ENCODE peak calls at places on chromosomes 11 and 22, in six cellular contexts. L is stimulated activated CD4-positive, alpha-beta T cell treated with anti-CD3 and anti-CD28 coated beads, Interleukin-1b, Interleukin-23, amount 100 ng/mL, for 4 hours; B is activated CD4-positive, CD25-positive, alpha-beta regulatory T cell; X is posterior cingulate gyrus; H is coronary artery; K is sigmoid colon. P is an unnamed sample.

GRCh38 chr22:22235564-22235963 is 9.0 kb upstream of the VPREB1 start:
- DNase-seq in L (peak), B (peak), X (no peak), H (no peak), K (no peak), P (no peak)

GRCh38 chr11:129987950-129988349 is 14.7 kb downstream of the PRDM10 start:
- DNase-seq in L (no peak), B (no peak), X (no peak), H (no peak), K (no peak), P (no peak)

GRCh38 chr11:111347002-111347722 is 31.9 kb downstream of the POU2AF1 start:
- DNase-seq in L (no peak), B (no peak), X (no peak), H (no peak), K (peak), P (no peak)

GRCh38 chr11:1254733-1255132 is 31.9 kb downstream of the MUC5B start:
- DNase-seq in L (no peak), B (no peak), X (no peak), H (no peak), K (no peak), P (no peak)

GRCh38 chr11:34652191-34652958 is 31.5 kb downstream of the EHF start:
- DNase-seq in L (no peak), B (no peak), X (no peak), H (no peak), K (no peak), P (no peak)

GRCh38 chr11:48124880-48125279 is 91.7 kb upstream of the OR4B1 start:
- DNase-seq in L (no peak), B (no peak), X (no peak), H (no peak), K (no peak), P (no peak)

GRCh38 chr11:62005231-62005661 is 37.8 kb upstream of the FTH1 start:
- DNase-seq in L (no peak), B (no peak), X (peak), H (no peak), K (no peak), P (no peak)

GRCh38 chr22:18104566-18104965 is 6.0 kb upstream of the TUBA8 start:
- DNase-seq in L (no peak), B (no peak), X (no peak), H (no peak), K (no peak), P (no peak)

GRCh38 chr22:24482586-24482985 is 12.5 kb upstream of the UPB1 start:
- DNase-seq in L (no peak), B (no peak), X (no peak), H (no peak), K (no peak), P (no peak)

GRCh38 chr22:40728731-40729189 is 49.5 kb downstream of the MCHR1 start:
- DNase-seq in L (peak), B (no peak), X (no peak), H (no peak), K (no peak), P (no peak)

GRCh38 chr11:120520091-120520822 is 8.7 kb downstream of the GRIK4 start:
- DNase-seq in L (no peak), B (no peak), X (peak), H (no peak), K (peak), P (no peak)

GRCh38 chr11:4491878-4492606 is 9.6 kb downstream of the OR52K1 start:
- DNase-seq in L (no peak), B (no peak), X (no peak), H (no peak), K (no peak), P (no peak)

GRCh38 chr11:128323381-128323780 is 264.0 kb downstream of the ETS1 start:
- DNase-seq in L (no peak), B (no peak), X (no peak), H (no peak), K (no peak), P (no peak)

GRCh38 chr22:44570476-44571445 is 72.7 kb upstream of the RTL6 start:
- DNase-seq in L (no peak), B (no peak), X (peak), H (no peak), K (peak), P (peak)

GRCh38 chr11:9273430-9274336 is 8.5 kb upstream of the DENND5A start:
- DNase-seq in L (no peak), B (no peak), X (no peak), H (no peak), K (no peak), P (no peak)

GRCh38 chr11:78938036-78938435 is 363.4 kb upstream of the NARS2 start:
- DNase-seq in L (no peak), B (no peak), X (no peak), H (no peak), K (no peak), P (no peak)

GRCh38 chr11:77346906-77347603 is 45.6 kb upstream of the GDPD4 start:
- DNase-seq in L (no peak), B (no peak), X (no peak), H (no peak), K (no peak), P (no peak)

GRCh38 chr11:134142536-134142935 is 73.7 kb downstream of the JAM3 start:
- DNase-seq in L (no peak), B (no peak), X (no peak), H (no peak), K (no peak), P (no peak)

GRCh38 chr22:20967697-20968201 is 694 bp downstream of the AIFM3 start:
- DNase-seq in L (no peak), B (no peak), X (peak), H (no peak), K (no peak), P (no peak)

GRCh38 chr11:106306942-106307341 is 229.5 kb downstream of the AASDHPPT start:
- DNase-seq in L (no peak), B (no peak), X (no peak), H (no peak), K (no peak), P (no peak)

GRCh38 chr11:597166-597725 is 18.5 kb downstream of the IRF7 start:
- DNase-seq in L (no peak), B (no peak), X (no peak), H (no peak), K (no peak), P (no peak)

GRCh38 chr11:129737535-129738230 is 78.0 kb upstream of the TMEM45B start:
- DNase-seq in L (no peak), B (no peak), X (no peak), H (peak), K (no peak), P (no peak)

GRCh38 chr11:73156114-73156513 is 14.0 kb upstream of the FCHSD2 start:
- DNase-seq in L (no peak), B (no peak), X (no peak), H (peak), K (peak), P (no peak)

GRCh38 chr11:119144825-119145476 is 3.9 kb upstream of the ABCG4 start:
- DNase-seq in L (no peak), B (no peak), X (no peak), H (no peak), K (no peak), P (no peak)

GRCh38 chr11:33930317-33931021 is 38.6 kb upstream of the LMO2 start:
- DNase-seq in L (no peak), B (no peak), X (no peak), H (no peak), K (no peak), P (no peak)

GRCh38 chr22:17773606-17774205 is 563 bp downstream of the BID start:
- DNase-seq in L (peak), B (peak), X (peak), H (no peak), K (peak), P (peak)

GRCh38 chr11:73201249-73201648 is 16.8 kb upstream of the P2RY2 start:
- DNase-seq in L (no peak), B (no peak), X (no peak), H (no peak), K (peak), P (no peak)

GRCh38 chr11:58928691-58929090 is 10.6 kb upstream of the GLYATL1 start:
- DNase-seq in L (no peak), B (no peak), X (no peak), H (no peak), K (no peak), P (no peak)

GRCh38 chr11:8192016-8192895 is 23.4 kb upstream of the RIC3 start:
- DNase-seq in L (peak), B (no peak), X (peak), H (no peak), K (no peak), P (peak)

GRCh38 chr11:2498750-2499149 is 53.9 kb downstream of the KCNQ1 start:
- DNase-seq in L (no peak), B (no peak), X (no peak), H (no peak), K (no peak), P (no peak)

GRCh38 chr11:8326337-8326736 is 62.7 kb upstream of the LMO1 start:
- DNase-seq in L (no peak), B (no peak), X (no peak), H (no peak), K (no peak), P (no peak)

GRCh38 chr22:33274214-33274828 is 216.1 kb upstream of the SYN3 start:
- DNase-seq in L (no peak), B (no peak), X (no peak), H (no peak), K (no peak), P (no peak)

GRCh38 chr11:64745523-64746328 is 1.8 kb upstream of the RASGRP2 start:
- DNase-seq in L (peak), B (peak), X (peak), H (peak), K (peak), P (peak)

GRCh38 chr11:134497586-134497985 is 85.5 kb upstream of the B3GAT1 start:
- DNase-seq in L (no peak), B (no peak), X (peak), H (no peak), K (peak), P (peak)

GRCh38 chr11:123601136-123601535 is 53.3 kb downstream of the SCN3B start:
- DNase-seq in L (no peak), B (no peak), X (no peak), H (no peak), K (no peak), P (no peak)

GRCh38 chr11:94641167-94641761 is 74.1 kb downstream of the PIWIL4 start:
- DNase-seq in L (no peak), B (no peak), X (no peak), H (no peak), K (no peak), P (no peak)